ENCODE peak calls at places on chromosomes 4 and X, in nine cellular contexts. P is neural crest cell; I is endodermal cell; Y is endothelial cell of umbilical vein; N is occipital lobe; G is stimulated activated CD4-positive, alpha-beta T cell treated with anti-CD3 and anti-CD28 coated beads, Interleukin-15, amount 100 ng/mL, for 1 hour; A is WTC11; Z is HS-27A; W is ecto neural progenitor cell. R is an unnamed sample.
A peak's percentile ranks its signal among the peaks of the same experiment; 100 is the strongest.

GRCh38 chr4:169282429-169283113 is 11.8 kb upstream of the SH3RF1 start:
- DNase-seq in A (no peak), I (no peak), G (no peak), N (no peak), Z (no peak), P (no peak), W (no peak), Y (no peak), R (no peak)

GRCh38 chr4:176622251-176622968 is 170.3 kb downstream of the VEGFC start:
- DNase-seq in Y (no peak), A (no peak), N (no peak), W (no peak), Z (no peak), P (no peak), I (no peak), G (no peak), R (no peak)

GRCh38 chrX:110407910-110408545 is 49.4 kb downstream of the RTL9 start:
- DNase-seq in Y (peak; percentile 29), W (no peak), N (no peak), Z (no peak), A (peak; percentile 41), P (peak; percentile 82), I (peak; percentile 82), G (no peak), R (no peak)

GRCh38 chrX:17433965-17434364 is 59.0 kb downstream of the NHS start:
- DNase-seq in G (no peak), W (no peak), P (no peak), I (no peak), A (no peak), N (no peak), Z (no peak), Y (no peak), R (no peak)

GRCh38 chr4:109735566-109736454 is 5.9 kb upstream of the PLA2G12A start:
- DNase-seq in A (no peak), W (no peak), P (no peak), I (no peak), G (no peak), Y (no peak), Z (no peak), N (no peak), R (no peak)

GRCh38 chrX:34918091-34918736 is 24.4 kb upstream of the FAM47B start:
- DNase-seq in W (no peak), Z (no peak), Y (no peak), N (no peak), P (no peak), I (no peak), A (no peak), G (no peak), R (no peak)

GRCh38 chrX:357693-358471 is 28.8 kb downstream of the PPP2R3B start:
- DNase-seq in N (no peak), Y (peak; percentile 79), I (no peak), W (no peak), Z (no peak), A (no peak), P (no peak), G (peak; percentile 20), R (peak; percentile 59)

GRCh38 chr4:144787365-144788263 is 141.7 kb downstream of the HHIP start:
- DNase-seq in A (no peak), W (no peak), I (no peak), G (no peak), N (no peak), Y (peak; percentile 61), P (no peak), Z (no peak), R (peak; percentile 8)

GRCh38 chr4:82044141-82044993 is 329.4 kb downstream of the HNRNPD start:
- DNase-seq in A (peak; percentile 80), Y (no peak), Z (no peak), W (peak; percentile 83), G (no peak), P (peak; percentile 64), I (peak; percentile 93), N (peak; percentile 57), R (no peak)

GRCh38 chr4:85639946-85640345 is 165.0 kb downstream of the ARHGAP24 start:
- DNase-seq in P (no peak), Y (no peak), I (no peak), W (no peak), G (no peak), N (no peak), Z (no peak), A (no peak), R (no peak)

GRCh38 chrX:11724122-11725017 is 33.7 kb upstream of the MSL3 start:
- DNase-seq in N (no peak), P (no peak), A (no peak), Z (no peak), I (no peak), W (no peak), Y (peak; percentile 29), G (no peak), R (no peak)

GRCh38 chr4:55382515-55383003 is 13.2 kb upstream of the TMEM165 start:
- DNase-seq in Z (no peak), N (no peak), G (no peak), Y (no peak), P (no peak), A (no peak), W (no peak), I (no peak), R (no peak)

GRCh38 chrX:134982748-134983147 is 8.0 kb upstream of the SMIM10 start:
- DNase-seq in I (no peak), P (no peak), W (no peak), G (no peak), Z (no peak), A (no peak), N (no peak), Y (no peak), R (no peak)

GRCh38 chrX:20498851-20499635 is 232.3 kb upstream of the RPS6KA3 start:
- DNase-seq in I (no peak), P (no peak), A (no peak), W (no peak), N (no peak), Z (no peak), G (no peak), Y (no peak), R (no peak)

GRCh38 chrX:100207331-100208024 is 202.6 kb downstream of the PCDH19 start:
- DNase-seq in Z (no peak), Y (no peak), A (no peak), W (no peak), N (no peak), G (no peak), I (peak; percentile 38), P (no peak), R (no peak)

GRCh38 chrX:134718329-134719317 is 60.4 kb upstream of the PLAC1 start:
- DNase-seq in I (peak; percentile 55), Y (peak; percentile 94), W (no peak), A (no peak), Z (peak; percentile 97), P (no peak), G (no peak), N (no peak), R (peak; percentile 87)

GRCh38 chrX:81291996-81292395 is 90.1 kb downstream of the SH3BGRL start:
- DNase-seq in Y (no peak), P (no peak), A (no peak), N (no peak), I (no peak), W (no peak), Z (no peak), G (no peak), R (no peak)

GRCh38 chr4:116101321-116101720 is 984.1 kb downstream of the TRAM1L1 start:
- DNase-seq in I (no peak), Z (no peak), W (no peak), N (no peak), P (no peak), A (no peak), Y (no peak), G (no peak), R (no peak)

GRCh38 chrX:138775501-138775900 is 64.0 kb upstream of the FGF13 start:
- DNase-seq in A (no peak), Y (peak; percentile 4), G (no peak), N (no peak), I (no peak), W (no peak), P (no peak), Z (peak; percentile 0), R (no peak)

R was measured in pulmonary artery endothelial cell.